ENCODE peak calls at places on chromosome 14, in ten cellular contexts. U, O, L, X, T, G, S, H, N and M are unnamed samples. For H3K9me3, the result is how much of the 10 kb centered on the place peaks cover.

GRCh38 chr14:100407376-100408102 is 84.4 kb downstream of the SLC25A47 start:
- DNase-seq in U (no peak), O (no peak), L (no peak), X (peak), T (no peak), G (no peak), S (no peak), H (no peak), N (no peak), M (no peak)

GRCh38 chr14:60637490-60638452 is 11.5 kb downstream of the SIX1 start:
- DNase-seq in U (peak), O (no peak), L (no peak), X (no peak), T (no peak), G (no peak), S (no peak), H (peak), N (no peak), M (no peak)

GRCh38 chr14:68853749-68854148 is 60.9 kb upstream of the ZFP36L1 start:
- DNase-seq in U (no peak), O (no peak), L (no peak), X (no peak), T (no peak), G (no peak), S (no peak), H (no peak), N (no peak), M (no peak)

GRCh38 chr14:70893842-70894237 is 13.4 kb upstream of the PCNX1 start:
- DNase-seq in U (no peak), O (no peak), L (no peak), X (no peak), T (no peak), G (no peak), S (no peak), H (no peak), N (no peak), M (no peak)

GRCh38 chr14:99598774-99599173 is 5.2 kb downstream of the CCDC85C start:
- DNase-seq in U (no peak), O (no peak), L (no peak), X (no peak), T (no peak), G (no peak), S (no peak), H (no peak), N (no peak), M (no peak)

GRCh38 chr14:95480109-95480886 is 36.2 kb downstream of the SYNE3 start:
- DNase-seq in U (peak), O (peak), L (peak), X (peak), T (peak), G (no peak), S (peak), H (peak), N (no peak), M (peak)

GRCh38 chr14:76956253-76957090 is 72.0 kb downstream of the IRF2BPL start:
- DNase-seq in U (peak), O (peak), L (peak), X (peak), T (peak), G (peak), S (peak), H (peak), N (peak), M (peak)

GRCh38 chr14:32720927-32721326 is 217.8 kb upstream of the NPAS3 start:
- DNase-seq in U (peak), O (no peak), L (no peak), X (no peak), T (peak), G (no peak), S (no peak), H (no peak), N (peak), M (no peak)

GRCh38 chr14:32435411-32435810 is 106.3 kb downstream of the AKAP6 start:
- DNase-seq in U (no peak), O (no peak), L (no peak), X (no peak), T (no peak), G (no peak), S (no peak), H (no peak), N (no peak), M (no peak)

GRCh38 chr14:101761881-101762529 is 496 bp downstream of the PPP2R5C start:
- DNase-seq in U (no peak), O (peak), L (peak), X (no peak), T (no peak), G (no peak), S (no peak), H (no peak), N (no peak), M (peak)

GRCh38 chr14:89613260-89614008 is 196.4 kb upstream of the FOXN3 start:
- DNase-seq in U (no peak), O (no peak), L (no peak), X (no peak), T (no peak), G (no peak), S (no peak), H (no peak), N (no peak), M (no peak)

GRCh38 chr14:79011091-79011919 is 841.1 kb downstream of the NRXN3 start:
- DNase-seq in U (peak), O (no peak), L (no peak), X (no peak), T (peak), G (peak), S (no peak), H (no peak), N (peak), M (no peak)

GRCh38 chr14:79967453-79967852 is 243.9 kb downstream of the DIO2 start:
- DNase-seq in U (peak), O (no peak), L (no peak), X (no peak), T (no peak), G (no peak), S (no peak), H (no peak), N (no peak), M (no peak)

GRCh38 chr14:89661392-89661791 is 244.4 kb upstream of the FOXN3 start:
- DNase-seq in U (no peak), O (no peak), L (no peak), X (no peak), T (no peak), G (no peak), S (no peak), H (no peak), N (no peak), M (no peak)

GRCh38 chr14:103068351-103069073 is 11.2 kb upstream of the CDC42BPB start:
- DNase-seq in U (no peak), O (no peak), L (no peak), X (no peak), T (no peak), G (no peak), S (no peak), H (no peak), N (no peak), M (no peak)

GRCh38 chr14:99146991-99147740 is 124.8 kb downstream of the BCL11B start:
- DNase-seq in U (no peak), O (no peak), L (no peak), X (no peak), T (no peak), G (no peak), S (no peak), H (no peak), N (no peak), M (no peak)

GRCh38 chr14:83133986-83134664 is 1600.5 kb upstream of the SEL1L start:
- DNase-seq in U (no peak), O (no peak), L (no peak), X (no peak), T (no peak), G (no peak), S (no peak), H (no peak), N (no peak), M (no peak)

GRCh38 chr14:69554500-69554899 is 20.2 kb downstream of the CCDC177 start:
- DNase-seq in U (no peak), O (no peak), L (no peak), X (peak), T (no peak), G (no peak), S (no peak), H (no peak), N (no peak), M (no peak)

GRCh38 chr14:105562713-105563346 is 36.4 kb downstream of the TMEM121 start:
- DNase-seq in U (no peak), O (no peak), L (no peak), X (no peak), T (no peak), G (no peak), S (no peak), H (peak), N (no peak), M (no peak)

GRCh38 chr14:90426663-90427062 is 29.8 kb downstream of the CALM1 start:
- DNase-seq in U (no peak), O (no peak), L (no peak), X (peak), T (no peak), G (peak), S (no peak), H (peak), N (no peak), M (peak)

GRCh38 chr14:55721353-55721752 is 141.3 kb downstream of the KTN1 start:
- DNase-seq in U (peak), O (no peak), L (no peak), X (no peak), T (peak), G (no peak), S (no peak), H (no peak), N (peak), M (no peak)

GRCh38 chr14:98909251-98909944 is 362.6 kb downstream of the BCL11B start:
- DNase-seq in U (no peak), O (no peak), L (no peak), X (peak), T (peak), G (no peak), S (no peak), H (no peak), N (peak), M (no peak)

GRCh38 chr14:77498120-77498979 is at the start of gene ISM2:
- DNase-seq in U (peak), O (peak), L (peak), X (no peak), T (peak), G (peak), S (no peak), H (no peak), N (peak), M (no peak)

GRCh38 chr14:78508023-78508422 is 337.9 kb downstream of the NRXN3 start:
- DNase-seq in U (no peak), O (no peak), L (no peak), X (no peak), T (no peak), G (no peak), S (no peak), H (no peak), N (no peak), M (no peak)

GRCh38 chr14:88599321-88599720 is 36.5 kb downstream of the ZC3H14 start:
- DNase-seq in U (no peak), O (no peak), L (no peak), X (no peak), T (no peak), G (no peak), S (no peak), H (no peak), N (no peak), M (no peak)

GRCh38 chr14:99905121-99905520 is 111.9 kb downstream of the EML1 start:
- DNase-seq in U (no peak), O (no peak), L (no peak), X (no peak), T (no peak), G (no peak), S (no peak), H (no peak), N (no peak), M (no peak)

GRCh38 chr14:85156319-85156718 is 373.6 kb upstream of the FLRT2 start:
- DNase-seq in U (no peak), O (no peak), L (no peak), X (no peak), T (no peak), G (no peak), S (no peak), H (no peak), N (no peak), M (no peak)

GRCh38 chr14:69268763-69269162 is 8.8 kb downstream of the GALNT16 start:
- DNase-seq in U (peak), O (no peak), L (no peak), X (no peak), T (peak), G (no peak), S (no peak), H (no peak), N (peak), M (no peak)

GRCh38 chr14:100688598-100689499 is 37.8 kb upstream of the DLK1 start:
- DNase-seq in U (peak), O (no peak), L (no peak), X (no peak), T (peak), G (no peak), S (no peak), H (no peak), N (peak), M (no peak)

GRCh38 chr14:22630066-22630465 is 14.1 kb downstream of the OR6J1 start:
- DNase-seq in U (no peak), O (no peak), L (no peak), X (no peak), T (no peak), G (no peak), S (no peak), H (no peak), N (no peak), M (no peak)

GRCh38 chr14:33646692-33647260 is 304.1 kb downstream of the EGLN3 start:
- DNase-seq in U (peak), O (no peak), L (no peak), X (no peak), T (peak), G (no peak), S (no peak), H (no peak), N (peak), M (no peak)

GRCh38 chr14:82905762-82906161 is 1372.1 kb upstream of the SEL1L start:
- DNase-seq in U (no peak), O (no peak), L (no peak), X (no peak), T (no peak), G (no peak), S (no peak), H (no peak), N (no peak), M (no peak)

GRCh38 chr14:22594156-22594716 is 3.9 kb upstream of the ABHD4 start:
- DNase-seq in U (peak), O (no peak), L (no peak), X (no peak), T (no peak), G (peak), S (no peak), H (no peak), N (no peak), M (no peak)

GRCh38 chr14:96246535-96246839 is 9.5 kb upstream of the BDKRB1 start:
- DNase-seq in U (peak), O (no peak), L (no peak), X (no peak), T (peak), G (no peak), S (no peak), H (no peak), N (peak), M (no peak)

GRCh38 chr14:72608391-72609204 is 285.3 kb downstream of the DPF3 start:
- DNase-seq in U (peak), O (no peak), L (no peak), X (no peak), T (peak), G (peak), S (no peak), H (no peak), N (peak), M (no peak)

GRCh38 chr14:99600232-99600888 is 3.6 kb downstream of the CCDC85C start:
- DNase-seq in U (no peak), O (no peak), L (no peak), X (no peak), T (no peak), G (peak), S (no peak), H (no peak), N (no peak), M (no peak)

GRCh38 chr14:23327947-23328744 is 6.9 kb downstream of the PABPN1 start:
- DNase-seq in U (peak), O (peak), L (peak), X (no peak), T (peak), G (peak), S (peak), H (no peak), N (peak), M (peak)

GRCh38 chr14:73751157-73751691 is 37.0 kb upstream of the PNMA1 start:
- DNase-seq in U (no peak), O (no peak), L (peak), X (no peak), T (no peak), G (no peak), S (no peak), H (no peak), N (no peak), M (no peak)

GRCh38 chr14:77508249-77508648 is 9.6 kb upstream of the ISM2 start:
- DNase-seq in U (peak), O (no peak), L (no peak), X (no peak), T (peak), G (no peak), S (no peak), H (no peak), N (peak), M (no peak)

DNA sequence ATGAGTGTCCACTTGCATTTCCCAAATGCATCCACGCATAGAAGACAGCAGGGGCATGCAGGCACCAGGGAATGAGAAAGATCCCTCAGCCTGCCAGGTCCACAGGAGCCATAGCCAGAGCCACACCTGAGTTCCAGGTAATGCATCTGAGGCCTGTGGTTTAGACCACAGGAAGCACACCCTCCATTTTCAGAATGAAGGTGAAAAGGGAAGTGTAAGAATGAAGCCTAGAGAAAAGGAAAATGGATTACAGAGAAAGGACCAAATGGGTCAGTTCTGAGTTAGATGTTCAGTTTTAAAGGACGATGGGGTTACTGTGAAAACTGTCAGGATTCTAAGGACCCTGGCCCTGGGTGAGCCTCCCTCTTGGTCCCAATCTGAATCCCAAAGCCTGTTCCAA is 1283.2 kb downstream of the TMEM121 start:
- DNase-seq in U (no peak), O (no peak), L (no peak), X (no peak), T (no peak), G (no peak), S (no peak), H (no peak), N (no peak), M (no peak)
- H3K9me3 ChIP-seq in U (under half), O (under half), L (under half), X (under half), T (under half), G (under half), S (under half), H (under half), N (under half), M (under half)

GRCh38 chr14:37171678-37172023 is 755 bp downstream of the SLC25A21 start:
- DNase-seq in U (no peak), O (no peak), L (no peak), X (no peak), T (no peak), G (no peak), S (no peak), H (no peak), N (no peak), M (no peak)
- H3K4me3 ChIP-seq in U (peak), O (no peak), L (no peak), X (peak), T (peak), G (peak), S (peak), H (peak), N (peak), M (peak)

DNA sequence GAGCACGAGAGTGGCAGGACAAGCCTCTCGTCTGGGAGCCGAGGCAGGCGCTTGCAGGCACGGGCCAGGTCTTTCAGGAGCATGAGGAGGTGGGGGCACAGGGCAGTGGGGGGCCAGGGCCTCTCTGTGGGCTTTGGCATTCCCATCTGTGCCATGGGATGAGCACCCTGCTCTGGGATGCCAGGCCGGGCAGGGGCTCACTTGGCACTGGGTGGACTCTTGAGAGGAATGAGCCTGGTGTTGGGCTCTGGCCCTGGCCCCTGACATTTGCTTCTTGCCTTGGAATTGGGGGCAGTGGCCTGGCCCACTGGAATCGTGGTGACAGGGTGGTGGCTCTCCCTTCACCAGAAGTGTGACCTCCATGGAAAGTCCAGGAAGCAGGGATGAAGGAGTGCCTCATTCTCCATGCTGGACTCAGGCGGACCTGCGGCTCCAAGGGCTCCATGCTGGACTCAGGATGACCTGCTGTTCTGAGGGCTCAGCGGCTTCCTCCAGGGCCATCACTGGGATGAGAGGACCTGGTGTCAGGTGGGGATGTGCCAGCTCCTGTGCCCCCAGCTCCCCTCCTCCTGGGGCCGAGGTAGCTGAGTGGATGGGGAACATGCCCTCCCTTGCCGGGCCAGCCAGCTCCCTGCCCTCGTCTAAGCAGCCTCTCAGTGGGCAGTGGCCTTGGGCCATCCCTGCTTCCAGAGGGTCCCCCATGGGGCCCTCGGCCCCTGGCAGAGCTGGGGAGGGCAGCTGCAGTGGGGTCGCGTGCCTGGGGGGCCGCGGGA is 220.3 kb downstream of the KIF26A start:
- DNase-seq in U (no peak), O (no peak), L (no peak), X (peak), T (no peak), G (no peak), S (no peak), H (peak), N (no peak), M (no peak)
- H3K9me3 ChIP-seq in U (half or more), O (under half), L (under half), X (under half), T (under half), G (under half), S (under half), H (under half), N (under half), M (under half)

DNA sequence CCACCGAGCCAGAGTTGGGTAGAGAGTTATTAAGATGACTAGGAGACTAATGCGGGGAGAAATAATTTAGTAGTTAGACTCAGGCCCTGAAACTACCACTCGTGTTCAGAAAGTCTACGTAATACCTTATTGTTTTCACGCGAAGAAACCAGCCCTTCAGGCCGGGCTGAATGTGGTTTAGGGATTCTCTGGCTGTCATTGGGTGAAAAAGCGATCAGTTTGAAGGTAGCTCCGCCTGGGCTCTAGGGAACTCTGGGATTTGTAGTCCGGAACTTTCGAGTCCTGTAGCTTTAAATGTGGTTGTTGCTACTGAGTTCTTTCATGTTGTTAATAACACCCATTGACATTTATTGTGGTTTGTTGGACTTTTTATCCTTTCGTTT is 549 bp upstream of the WDR89 start:
- DNase-seq in U (peak), O (peak), L (peak), X (peak), T (peak), G (peak), S (peak), H (peak), N (peak), M (peak)
- H3K4me3 ChIP-seq in U (peak), O (peak), L (peak), X (peak), T (peak), G (peak), S (peak), H (peak), N (peak), M (peak)

DNA sequence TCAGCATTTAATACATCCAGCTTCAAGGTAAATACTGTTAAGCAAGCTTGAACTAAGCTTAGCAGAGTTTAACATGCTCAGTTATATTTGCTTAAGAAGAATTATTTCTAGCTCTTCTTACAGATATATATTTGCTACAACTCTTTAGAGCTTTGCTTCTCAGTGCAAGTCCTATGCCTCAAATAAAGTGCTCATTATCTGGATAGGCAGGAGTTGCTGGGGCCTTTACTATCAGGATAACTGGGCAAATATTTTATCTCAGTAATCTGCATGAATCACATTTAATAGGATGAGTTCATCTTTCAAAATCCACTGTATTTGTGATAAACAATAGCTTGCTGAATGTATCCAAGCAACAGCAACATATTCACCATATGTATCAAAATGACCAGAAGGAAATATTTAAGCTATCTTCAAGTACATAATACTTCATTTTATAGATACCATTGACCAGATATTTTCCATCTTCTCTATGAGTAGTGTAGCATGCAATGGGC is 187.6 kb downstream of the NOVA1 start:
- DNase-seq in U (no peak), O (no peak), L (no peak), X (no peak), T (no peak), G (no peak), S (no peak), H (no peak), N (no peak), M (no peak)
- H3K9me3 ChIP-seq in U (under half), O (under half), L (under half), X (under half), T (under half), G (under half), S (under half), H (under half), N (under half), M (under half)

GRCh38 chr14:75523771-75524171 is 1.5 kb downstream of the BATF start:
- DNase-seq in U (peak), O (no peak), L (no peak), X (no peak), T (no peak), G (no peak), S (no peak), H (no peak), N (no peak), M (no peak)
- H3K4me3 ChIP-seq in U (no peak), O (peak), L (peak), X (no peak), T (no peak), G (no peak), S (no peak), H (no peak), N (no peak), M (no peak)